ENCODE peak calls at places on chromosomes 4 and X, in six cellular contexts. E is fibroblast of pulmonary artery, Q is M059J, P is iris pigment epithelial cell, B is foreskin fibroblast, L is NCI-H2171. Y is an unnamed sample.

GRCh38 chrX:12984629-12985303 is 9.9 kb downstream of the TMSB4X start:
- DNase-seq in E (peak), Q (peak), P (peak), B (peak), L (peak), Y (peak)

GRCh38 chrX:119251381-119251780 is 15.3 kb downstream of the PGRMC1 start:
- DNase-seq in E (no peak), Q (no peak), P (no peak), B (no peak), L (no peak), Y (no peak)

GRCh38 chr4:55173580-55173979 is 48.2 kb upstream of the KDR start:
- DNase-seq in E (peak), Q (peak), P (peak), B (peak), L (no peak), Y (no peak)

GRCh38 chr4:187668683-187669082 is 326.9 kb upstream of the ZFP42 start:
- DNase-seq in E (no peak), Q (peak), P (peak), B (no peak), L (no peak), Y (peak)

GRCh38 chr4:60019180-60019579 is 1180.9 kb upstream of the ADGRL3 start:
- DNase-seq in E (no peak), Q (no peak), P (no peak), B (no peak), L (no peak), Y (no peak)

GRCh38 chrX:27451324-27451723 is 11.8 kb downstream of the PPP4R3C start:
- DNase-seq in E (no peak), Q (no peak), P (no peak), B (no peak), L (no peak), Y (no peak)

GRCh38 chrX:4878642-4879041 is 1165.2 kb upstream of the PRKX start:
- DNase-seq in E (no peak), Q (no peak), P (no peak), B (no peak), L (no peak), Y (no peak)

GRCh38 chr4:76886214-76886613 is 11.7 kb downstream of the SOWAHB start:
- DNase-seq in E (no peak), Q (no peak), P (no peak), B (no peak), L (no peak), Y (no peak)

GRCh38 chr4:176927664-176928063 is 134.9 kb upstream of the VEGFC start:
- DNase-seq in E (peak), Q (peak), P (peak), B (peak), L (no peak), Y (peak)

GRCh38 chr4:159446266-159446976 is 343.5 kb downstream of the RAPGEF2 start:
- DNase-seq in E (peak), Q (peak), P (peak), B (peak), L (peak), Y (peak)